ENCODE peak calls at places on chromosomes 3 and 15, in seven cellular contexts. H, I, J, N, F, R and X are unnamed samples.

GRCh38 chr15:100236981-100237720 is 104.6 kb downstream of the ADAMTS17 start:
- DNase-seq in F (no peak), I (no peak), H (no peak), J (no peak), N (no peak), R (no peak), X (no peak)

GRCh38 chr15:63088532-63089245 is 33.0 kb upstream of the LACTB start:
- DNase-seq in I (no peak), J (no peak), F (no peak), H (no peak), R (no peak), N (no peak), X (no peak)

GRCh38 chr15:79167776-79168175 is 77.2 kb upstream of the RASGRF1 start:
- DNase-seq in N (no peak), J (no peak), I (no peak), R (no peak), H (no peak), F (no peak), X (no peak)

GRCh38 chr3:81980566-81981494 is 219.4 kb upstream of the GBE1 start:
- DNase-seq in F (no peak), N (peak), I (no peak), H (no peak), R (no peak), J (no peak), X (no peak)

GRCh38 chr3:98518816-98519215 is 3.9 kb downstream of the CLDND1 start:
- DNase-seq in J (no peak), R (no peak), N (no peak), H (no peak), F (no peak), I (no peak), X (no peak)

GRCh38 chr3:168002786-168003368 is 92.8 kb downstream of the GOLIM4 start:
- DNase-seq in F (no peak), J (peak), H (no peak), N (no peak), R (no peak), I (no peak), X (peak)

GRCh38 chr3:170865209-170866094 is 4.5 kb downstream of the RPL22L1 start:
- DNase-seq in J (no peak), I (no peak), F (peak), R (no peak), H (no peak), N (no peak), X (peak)

GRCh38 chr3:192224634-192225033 is 502.7 kb downstream of the FGF12 start:
- DNase-seq in H (no peak), N (no peak), I (no peak), J (no peak), F (no peak), R (no peak), X (no peak)

GRCh38 chr3:48428863-48429415 is 947 bp downstream of the PLXNB1 start:
- DNase-seq in R (no peak), H (no peak), J (peak), N (no peak), I (peak), F (no peak), X (no peak)

GRCh38 chr3:122577409-122578028 is at the start of gene PARP15:
- DNase-seq in J (peak), I (peak), H (peak), N (no peak), F (no peak), R (no peak), X (no peak)

GRCh38 chr3:127587876-127588275 is 2.7 kb downstream of the TPRA1 start:
- DNase-seq in F (no peak), I (no peak), R (no peak), J (no peak), N (no peak), H (no peak), X (no peak)

GRCh38 chr15:74752486-74753395 is 4.1 kb downstream of the CYP1A2 start:
- DNase-seq in H (no peak), N (no peak), F (no peak), J (no peak), R (no peak), I (no peak), X (peak)

GRCh38 chr3:148360046-148360445 is 337.7 kb upstream of the AGTR1 start:
- DNase-seq in F (no peak), J (no peak), H (no peak), I (no peak), N (no peak), R (no peak), X (no peak)

GRCh38 chr15:36498401-36498800 is 81.0 kb upstream of the CDIN1 start:
- DNase-seq in F (no peak), I (no peak), J (no peak), R (no peak), N (no peak), H (no peak), X (no peak)

GRCh38 chr3:31462050-31462569 is 70.6 kb upstream of the STT3B start:
- DNase-seq in N (no peak), H (no peak), R (peak), I (no peak), F (peak), J (no peak), X (peak)

DNA sequence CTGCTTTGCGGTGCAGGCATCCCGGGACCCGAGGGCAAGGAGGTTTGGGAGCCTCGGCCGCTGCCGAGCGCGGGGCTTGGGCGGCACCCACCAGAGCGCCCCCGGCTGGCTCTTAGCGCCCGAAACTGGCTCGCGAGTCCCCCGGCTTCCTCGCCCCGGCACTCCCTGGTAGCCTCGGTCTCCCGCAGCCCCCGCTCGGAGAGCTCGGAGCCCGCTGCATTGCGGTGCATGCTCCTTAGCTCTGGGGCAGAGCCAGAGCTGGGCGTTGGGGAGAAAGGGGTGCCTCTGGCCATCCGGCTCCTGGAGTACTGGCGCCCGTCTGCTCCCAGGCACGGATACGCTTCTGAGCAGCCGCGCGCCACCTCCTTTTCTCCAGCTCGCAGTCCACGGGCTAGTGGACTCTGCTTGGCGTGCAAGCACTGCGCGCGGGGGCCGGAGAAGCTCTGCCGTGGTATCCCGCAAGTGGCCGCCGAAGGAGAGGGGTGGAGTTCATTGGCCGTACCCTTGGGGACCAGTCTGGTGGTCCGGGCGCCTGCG is 784 bp downstream of the EPHB1 start:
- DNase-seq in J (no peak), I (peak), H (no peak), F (no peak), R (no peak), N (no peak), X (no peak)
- TF ChIP-seq JUND in J (no peak), I (no peak), H (no peak), F (no peak), R (no peak), N (no peak), X (no peak)

GRCh38 chr15:90465140-90465929 is 64.4 kb upstream of the CRTC3 start:
- DNase-seq in N (no peak), I (no peak), J (no peak), H (no peak), R (no peak), F (no peak), X (no peak)
- TF ChIP-seq JUND in N (no peak), I (peak), J (no peak), H (no peak), R (no peak), F (no peak), X (no peak)

GRCh38 chr3:49671291-49672288 is 2.6 kb upstream of the APEH start:
- DNase-seq in R (peak), J (peak), N (peak), F (peak), H (peak), I (peak), X (peak)
- TF ChIP-seq JUND in R (no peak), J (no peak), N (no peak), F (peak), H (peak), I (no peak), X (no peak)

GRCh38 chr3:64084640-64085039 is 61.3 kb upstream of the PSMD6 start:
- DNase-seq in F (peak), N (peak), R (no peak), I (no peak), J (no peak), H (no peak), X (no peak)

GRCh38 chr3:64082917-64083587 is 59.8 kb upstream of the PSMD6 start:
- DNase-seq in J (no peak), N (no peak), R (no peak), I (no peak), H (no peak), F (no peak), X (no peak)

GRCh38 chr3:64082411-64082810 is 59.1 kb upstream of the PSMD6 start:
- DNase-seq in F (no peak), J (no peak), N (no peak), R (no peak), H (no peak), I (no peak), X (no peak)

GRCh38 chr3:64080839-64081630 is 57.7 kb upstream of the PSMD6 start:
- DNase-seq in H (no peak), I (no peak), R (no peak), F (no peak), J (no peak), N (no peak), X (no peak)

DNA sequence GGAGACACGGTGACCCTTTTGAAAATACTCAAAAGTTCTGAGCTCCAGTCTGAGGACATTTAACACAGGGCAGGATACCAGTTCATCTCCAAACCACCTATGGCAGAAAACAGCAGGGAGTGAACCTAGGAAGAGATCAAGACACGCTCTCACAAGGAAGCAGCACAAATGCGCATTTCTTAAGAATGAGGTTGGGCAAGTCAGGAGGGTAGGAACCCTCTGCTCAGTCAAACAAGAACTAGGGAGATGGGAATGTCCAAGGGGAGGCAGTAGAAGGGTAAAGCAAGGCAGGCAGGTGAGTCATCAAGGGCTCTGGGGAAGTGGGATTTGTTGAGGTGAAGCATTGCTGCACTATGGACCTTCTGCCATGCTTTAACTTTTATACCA is 60.3 kb upstream of the PSMD6 start:
- DNase-seq in N (no peak), F (no peak), R (no peak), I (no peak), H (no peak), J (no peak), X (no peak)
- TF ChIP-seq JUND in N (no peak), F (no peak), R (no peak), I (no peak), H (peak), J (no peak), X (no peak)

DNA sequence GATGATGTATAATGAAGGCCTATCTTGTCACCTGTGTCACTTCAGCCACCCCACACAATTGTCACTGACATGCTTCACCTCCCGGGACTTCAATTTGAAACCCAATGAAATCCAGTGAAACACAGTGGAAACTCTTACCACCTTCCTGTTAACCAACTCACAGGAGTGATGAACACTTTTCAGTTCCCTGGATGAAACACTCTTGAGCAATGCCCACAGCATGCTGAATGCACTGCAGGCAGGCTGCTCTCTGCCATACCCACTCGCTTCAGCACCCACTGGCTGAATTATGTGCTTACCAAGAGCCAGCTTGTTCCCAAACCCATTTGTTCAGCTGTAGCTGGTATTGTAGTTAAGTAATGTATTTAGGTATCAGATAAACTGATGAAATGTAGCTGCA is 47.0 kb downstream of the MAP2K1 start:
- DNase-seq in H (no peak), R (no peak), J (no peak), I (no peak), F (no peak), N (no peak), X (no peak)
- TF ChIP-seq JUND in H (no peak), R (no peak), J (no peak), I (no peak), F (no peak), N (no peak), X (no peak)

DNA sequence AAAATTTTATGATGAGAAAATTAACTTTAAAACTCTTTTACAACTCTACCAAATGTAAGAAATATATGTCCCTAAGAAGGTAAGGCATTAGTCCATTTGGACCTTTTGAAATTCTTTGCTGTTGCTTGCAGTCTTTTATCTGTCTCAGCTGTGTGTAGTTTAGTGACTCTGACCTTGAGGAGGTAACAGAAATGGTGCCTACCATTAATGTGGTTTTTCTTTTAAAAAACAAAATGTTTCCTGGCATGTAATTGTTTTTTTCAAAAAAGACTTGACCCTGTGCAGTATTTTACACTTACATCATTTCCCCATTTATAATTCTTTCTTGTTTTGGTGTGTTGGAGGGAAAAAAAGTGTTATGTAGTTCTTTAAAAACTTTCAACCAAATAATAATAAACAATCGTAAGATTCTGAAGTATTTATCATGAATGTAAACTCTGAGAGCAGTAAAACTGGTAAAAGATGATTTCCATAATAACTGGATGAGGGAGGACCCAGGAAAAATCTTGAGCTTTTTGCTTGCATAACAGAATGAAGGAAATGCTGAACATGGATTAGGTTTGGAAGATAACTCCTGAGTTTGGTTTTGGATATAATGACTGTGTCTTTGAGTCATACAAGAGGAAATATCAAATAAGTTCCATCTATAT is 225.1 kb downstream of the CHST2 start:
- DNase-seq in N (no peak), F (no peak), H (no peak), R (no peak), J (no peak), I (no peak), X (no peak)
- TF ChIP-seq JUND in N (no peak), F (no peak), H (no peak), R (no peak), J (no peak), I (no peak), X (no peak)

GRCh38 chr3:111151438-111151837 is 79.8 kb downstream of the NECTIN3 start:
- DNase-seq in F (peak), J (no peak), R (no peak), I (no peak), N (peak), H (no peak), X (peak)
- TF ChIP-seq JUND in F (no peak), J (no peak), R (no peak), I (peak), N (peak), H (peak), X (peak)

DNA sequence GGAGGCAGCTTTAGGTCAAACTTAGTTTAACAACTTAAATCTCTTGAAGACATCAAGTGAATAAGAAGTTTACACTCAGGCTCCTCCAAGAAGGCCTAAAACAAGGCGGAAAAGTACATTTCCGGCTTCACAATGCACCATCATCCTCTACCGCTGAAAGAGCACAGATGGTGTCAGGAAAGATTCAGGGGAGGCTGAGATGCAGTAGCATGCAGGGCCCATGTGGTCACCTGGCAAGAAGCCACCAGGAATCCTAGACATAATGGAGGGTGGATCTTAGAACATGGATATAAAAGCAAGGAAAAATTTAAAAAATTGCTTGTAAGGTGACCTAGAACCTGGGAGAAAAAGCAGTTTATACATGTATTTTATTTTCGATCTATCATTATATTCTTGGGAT is 21.9 kb upstream of the OTOL1 start:
- DNase-seq in J (no peak), R (no peak), F (no peak), I (no peak), H (no peak), N (no peak), X (no peak)
- TF ChIP-seq JUND in J (no peak), R (no peak), F (no peak), I (no peak), H (no peak), N (no peak), X (no peak)